ENCODE peak calls at places on chromosome 6, in five cellular contexts. A, D, Q, C and E are unnamed samples. For H3K9me3, the result is how much of the 10 kb centered on the place peaks cover.

GRCh38 chr6:144896296-144896695 is 611.2 kb downstream of the UTRN start:
- DNase-seq in A (no peak), D (no peak), Q (no peak), C (no peak), E (no peak)

GRCh38 chr6:33716890-33717632 is 5.6 kb upstream of the UQCC2 start:
- DNase-seq in A (no peak), D (no peak), Q (no peak), C (no peak), E (no peak)

GRCh38 chr6:163346529-163346961 is 68.0 kb upstream of the QKI start:
- DNase-seq in A (no peak), D (no peak), Q (no peak), C (no peak), E (no peak)

GRCh38 chr6:29516108-29516507 is 28.4 kb upstream of the MAS1L start:
- DNase-seq in A (no peak), D (no peak), Q (no peak), C (peak), E (no peak)

GRCh38 chr6:40852667-40853383 is 186.2 kb downstream of the UNC5CL start:
- DNase-seq in A (no peak), D (no peak), Q (peak), C (no peak), E (no peak)

GRCh38 chr6:168009331-168009730 is 11.9 kb downstream of the KIF25 start:
- DNase-seq in A (no peak), D (no peak), Q (no peak), C (no peak), E (no peak)

GRCh38 chr6:42745083-42745637 is 743 bp downstream of the TBCC start:
- DNase-seq in A (peak), D (peak), Q (peak), C (peak), E (no peak)

GRCh38 chr6:87172292-87172691 is 16.9 kb downstream of the ZNF292 start:
- DNase-seq in A (no peak), D (no peak), Q (no peak), C (no peak), E (no peak)

GRCh38 chr6:147769496-147770087 is 261.1 kb downstream of the SAMD5 start:
- DNase-seq in A (no peak), D (no peak), Q (peak), C (no peak), E (no peak)

GRCh38 chr6:23244300-23244699 is 674.9 kb downstream of the HDGFL1 start:
- DNase-seq in A (no peak), D (no peak), Q (no peak), C (peak), E (no peak)

GRCh38 chr6:127939442-127940066 is 38.7 kb upstream of the THEMIS start:
- DNase-seq in A (no peak), D (no peak), Q (no peak), C (no peak), E (no peak)

GRCh38 chr6:167577891-167578361 is 248.8 kb upstream of the AFDN start:
- DNase-seq in A (no peak), D (no peak), Q (no peak), C (no peak), E (no peak)

GRCh38 chr6:25652007-25652515 is at the start of gene SCGN:
- DNase-seq in A (peak), D (peak), Q (peak), C (peak), E (peak)

GRCh38 chr6:32116674-32117073 is 7.5 kb upstream of the TNXB start:
- DNase-seq in A (peak), D (no peak), Q (peak), C (no peak), E (no peak)

GRCh38 chr6:156953478-156954146 is 176.4 kb downstream of the ARID1B start:
- DNase-seq in A (peak), D (no peak), Q (no peak), C (peak), E (no peak)

GRCh38 chr6:137901454-137901853 is 34.4 kb downstream of the TNFAIP3 start:
- DNase-seq in A (no peak), D (no peak), Q (no peak), C (no peak), E (no peak)

GRCh38 chr6:48541669-48542068 is 430.7 kb upstream of the PTCHD4 start:
- DNase-seq in A (no peak), D (no peak), Q (no peak), C (no peak), E (no peak)

GRCh38 chr6:111791415-111791814 is 81.8 kb downstream of the FYN start:
- DNase-seq in A (no peak), D (no peak), Q (no peak), C (peak), E (no peak)

GRCh38 chr6:122014961-122015360 is 384.5 kb upstream of the HSF2 start:
- DNase-seq in A (no peak), D (no peak), Q (no peak), C (peak), E (no peak)

GRCh38 chr6:88494401-88495140 is 328.4 kb upstream of the CNR1 start:
- DNase-seq in A (no peak), D (no peak), Q (no peak), C (no peak), E (no peak)
- H3K9me3 ChIP-seq in A (under half), D (under half), Q (under half), C (under half), E (under half)

DNA sequence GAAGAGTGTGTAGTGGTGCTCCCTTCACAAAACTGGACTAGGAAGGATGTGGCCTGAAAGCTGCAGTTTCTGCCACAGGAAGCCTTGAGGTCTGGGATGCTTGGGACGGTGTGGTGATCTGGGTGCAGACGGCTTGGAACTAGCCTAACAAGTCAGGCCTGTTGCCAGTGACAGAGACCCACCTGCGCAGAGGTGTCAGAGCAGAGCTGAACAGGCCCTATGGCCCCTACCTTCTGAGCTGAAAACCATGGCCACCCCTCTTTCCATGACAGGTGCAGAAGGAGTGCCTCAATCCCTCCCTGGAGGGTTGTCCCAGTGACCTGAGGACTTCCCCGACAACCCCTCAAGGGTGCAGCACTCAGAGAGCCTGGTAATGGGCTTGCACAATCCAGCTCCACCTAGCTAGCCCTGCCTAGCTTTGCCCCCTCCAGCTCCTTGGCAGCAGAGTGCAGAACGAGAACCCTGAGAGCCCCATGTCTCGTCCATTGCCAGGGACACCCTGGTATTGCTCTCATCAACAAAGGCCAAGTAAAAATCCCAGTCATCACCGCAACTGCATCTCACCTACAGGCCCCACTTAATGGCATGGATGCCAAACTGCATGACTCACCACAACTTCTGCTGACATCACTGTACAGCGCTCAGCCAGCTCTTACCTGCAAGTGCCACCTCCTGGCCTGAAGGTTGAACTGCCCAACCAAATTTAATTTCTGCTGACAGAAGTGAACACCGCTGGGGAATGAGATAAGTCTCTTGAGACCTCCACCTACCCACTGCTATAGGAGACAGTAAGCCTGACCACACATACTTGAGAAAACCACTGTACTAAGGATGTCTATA is 563.1 kb downstream of the TFAP2A start:
- DNase-seq in A (no peak), D (no peak), Q (peak), C (peak), E (no peak)
- H3K9me3 ChIP-seq in A (under half), D (under half), Q (under half), C (under half), E (under half)

DNA sequence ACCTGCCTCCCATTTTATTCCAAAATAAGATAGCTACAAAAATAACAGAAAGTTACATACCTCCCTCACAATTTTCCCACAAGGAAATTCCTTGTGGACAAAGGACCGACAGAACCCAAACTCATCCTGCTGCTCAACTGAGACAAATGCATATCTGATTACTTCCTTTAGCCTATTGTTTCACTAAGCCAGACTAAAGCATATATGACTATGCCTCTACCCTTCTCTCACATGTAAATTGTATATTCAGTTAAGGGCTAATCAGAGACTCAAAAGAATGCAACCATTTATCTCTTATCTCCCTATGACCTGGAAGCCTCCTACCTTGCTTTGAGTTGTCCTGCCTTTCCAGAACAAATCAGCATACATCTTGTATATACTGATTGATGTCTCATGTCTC is 72.1 kb downstream of the MANEA start:
- DNase-seq in A (no peak), D (no peak), Q (no peak), C (no peak), E (no peak)
- H3K9me3 ChIP-seq in A (under half), D (under half), Q (under half), C (under half), E (under half)

DNA sequence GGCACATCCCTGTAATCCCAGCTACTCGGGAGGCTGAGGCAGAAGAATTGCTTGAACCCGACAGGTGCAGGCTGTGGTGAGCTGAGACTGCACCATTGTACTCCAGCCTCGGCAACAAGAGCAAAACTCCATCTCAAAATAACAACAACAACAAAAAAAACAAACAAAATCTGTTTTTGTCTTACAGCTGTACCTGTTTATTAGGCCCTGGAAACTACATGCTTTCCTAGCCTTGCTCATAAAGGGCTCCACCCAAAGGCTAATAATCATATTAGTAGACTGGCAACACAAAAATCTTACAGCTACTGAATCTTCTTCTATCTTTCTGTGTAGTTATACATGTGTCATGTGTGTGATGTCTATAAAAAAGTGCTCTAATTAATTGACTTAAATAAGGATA is 503.9 kb upstream of the EYS start:
- DNase-seq in A (no peak), D (no peak), Q (peak), C (no peak), E (no peak)
- H3K9me3 ChIP-seq in A (under half), D (under half), Q (under half), C (under half), E (under half)

GRCh38 chr6:91715171-91715805 is 1128.4 kb upstream of the MAP3K7 start:
- DNase-seq in A (no peak), D (no peak), Q (no peak), C (no peak), E (no peak)
- H3K9me3 ChIP-seq in A (under half), D (under half), Q (under half), C (under half), E (under half)

GRCh38 chr6:14466278-14466677 is 348.7 kb downstream of the CD83 start:
- DNase-seq in A (no peak), D (no peak), Q (no peak), C (peak), E (no peak)
- H3K9me3 ChIP-seq in A (under half), D (under half), Q (under half), C (under half), E (under half)

DNA sequence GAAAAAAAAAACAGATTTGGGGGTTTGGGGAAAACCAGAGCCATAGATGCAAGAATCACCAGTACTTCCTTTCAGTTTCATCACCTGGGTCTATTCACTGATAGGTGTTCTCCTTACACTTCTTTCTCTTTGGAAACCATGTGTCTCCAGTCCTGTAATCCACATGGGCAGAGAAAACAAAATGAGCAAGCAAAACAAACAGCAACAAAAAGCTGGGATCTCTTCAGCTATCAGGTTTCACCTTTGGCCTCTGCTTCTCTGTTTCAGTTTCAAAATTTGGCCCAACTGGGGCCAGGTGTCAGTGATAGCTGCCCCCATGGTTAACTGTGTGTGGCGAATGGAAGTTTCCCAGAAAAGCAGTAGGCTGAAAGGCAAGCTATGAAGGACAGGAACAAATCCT is 220.0 kb upstream of the THBS2 start:
- DNase-seq in A (no peak), D (no peak), Q (no peak), C (no peak), E (no peak)
- H3K9me3 ChIP-seq in A (under half), D (under half), Q (under half), C (under half), E (under half)